ENCODE peak calls at places on chromosomes 6 and 20, in six cellular contexts. T is heart right ventricle; A is HEK293T; Z is glutamatergic neuron; Q is naive thymus-derived CD4-positive, alpha-beta T cell; N is GM12892. C is an unnamed sample.

GRCh38 chr6:116386581-116387299 is 16.0 kb downstream of the DSE start:
- DNase-seq in A (no peak), N (no peak), T (no peak), Q (no peak), Z (no peak), C (no peak)

GRCh38 chr20:17605131-17605660 is 35.3 kb downstream of the DSTN start:
- DNase-seq in T (no peak), A (no peak), N (no peak), Q (no peak), Z (no peak), C (no peak)

GRCh38 chr6:56637640-56638039 is 5.0 kb downstream of the DST start:
- DNase-seq in Z (no peak), N (no peak), Q (no peak), T (no peak), A (peak; percentile 42), C (peak; percentile 78)

GRCh38 chr6:63773200-63773599 is 137.6 kb downstream of the PHF3 start:
- DNase-seq in A (no peak), T (no peak), Q (no peak), N (no peak), Z (no peak), C (no peak)

GRCh38 chr6:84512396-84512795 is 252.0 kb downstream of the TBX18 start:
- DNase-seq in Q (no peak), T (no peak), A (no peak), N (no peak), Z (no peak), C (no peak)

GRCh38 chr20:44471481-44471882 is 4.2 kb upstream of the TTPAL start:
- DNase-seq in T (no peak), Z (no peak), N (no peak), Q (no peak), A (no peak), C (peak; percentile 9)

GRCh38 chr6:158653577-158654354 is 3.9 kb downstream of the SYTL3 start:
- DNase-seq in Q (peak; percentile 99), Z (no peak), A (no peak), T (no peak), N (no peak), C (no peak)

GRCh38 chr6:140846518-140847277 is 1286.0 kb upstream of the GJE1 start:
- DNase-seq in A (no peak), T (no peak), Q (no peak), N (no peak), Z (no peak), C (no peak)

GRCh38 chr20:60371456-60371855 is 413.2 kb downstream of the CDH26 start:
- DNase-seq in N (no peak), T (no peak), Z (no peak), Q (no peak), A (no peak), C (no peak)

GRCh38 chr6:18543061-18543460 is 155.9 kb downstream of the RNF144B start:
- DNase-seq in N (no peak), A (no peak), T (no peak), Z (no peak), Q (no peak), C (no peak)

GRCh38 chr20:45444050-45444449 is 25.5 kb upstream of the WFDC2 start:
- DNase-seq in Z (no peak), T (no peak), Q (peak; percentile 59), N (no peak), A (no peak), C (no peak)

GRCh38 chr20:10721112-10721896 is 47.5 kb upstream of the JAG1 start:
- DNase-seq in N (no peak), T (no peak), Q (no peak), Z (no peak), A (no peak), C (no peak)

GRCh38 chr20:32761831-32762753 is at the start of gene DNMT3B:
- DNase-seq in Z (peak; percentile 96), N (peak; percentile 86), A (peak; percentile 84), Q (peak; percentile 64), T (peak; percentile 85), C (peak; percentile 92)

GRCh38 chr6:126361832-126362231 is 21.9 kb downstream of the CENPW start:
- DNase-seq in N (no peak), A (no peak), T (no peak), Q (no peak), Z (no peak), C (no peak)

GRCh38 chr20:3987296-3987695 is 28.1 kb downstream of the RNF24 start:
- DNase-seq in A (no peak), T (no peak), N (no peak), Z (no peak), Q (no peak), C (no peak)

GRCh38 chr20:64001607-64002011 is 20.7 kb downstream of the PRPF6 start:
- DNase-seq in Z (no peak), Q (no peak), A (no peak), N (no peak), T (no peak), C (no peak)

GRCh38 chr20:10447028-10447427 is 11.9 kb downstream of the SLX4IP start:
- DNase-seq in A (peak; percentile 38), T (no peak), Z (no peak), N (peak; percentile 38), Q (no peak), C (no peak)

GRCh38 chr20:44355503-44356352 is at the start of gene HNF4A:
- DNase-seq in T (no peak), A (no peak), Z (no peak), Q (no peak), N (no peak), C (peak; percentile 17)

GRCh38 chr6:21033575-21034026 is 499.3 kb downstream of the CDKAL1 start:
- DNase-seq in Q (no peak), T (peak; percentile 15), A (no peak), N (no peak), Z (no peak), C (no peak)

GRCh38 chr6:113511100-113511499 is 346.0 kb upstream of the MARCKS start:
- DNase-seq in N (no peak), Q (no peak), Z (peak; percentile 23), T (no peak), A (no peak), C (no peak)

GRCh38 chr6:33925869-33926268 is 122.1 kb upstream of the MLN start:
- DNase-seq in N (no peak), T (no peak), Q (no peak), A (no peak), Z (no peak), C (no peak)

GRCh38 chr20:45067087-45067486 is 33.8 kb downstream of the KCNS1 start:
- DNase-seq in T (no peak), Q (no peak), N (no peak), A (no peak), Z (no peak), C (no peak)

GRCh38 chr6:85300581-85300980 is 149.3 kb upstream of the NT5E start:
- DNase-seq in N (no peak), T (no peak), Q (no peak), A (no peak), Z (no peak), C (no peak)

GRCh38 chr6:33744895-33745546 is 1.7 kb downstream of the IP6K3 start:
- DNase-seq in Z (no peak), A (peak; percentile 53), T (no peak), N (no peak), Q (no peak), C (peak; percentile 53)

C was measured in NCI-H82.